ENCODE peak calls at places on chromosomes 7 and 10, in nine cellular contexts. One of them, this sample, is unnamed.

GRCh38 chr10:122421054-122421625 is 33.3 kb upstream of the ARMS2 start:
- DNase-seq in mucosa of descending colon: no peak
- DNase-seq in testis: no peak
- DNase-seq in right atrium auricular region: no peak
- DNase-seq in kidney epithelial cell: no peak
- DNase-seq in heart left ventricle: no peak
- DNase-seq in endodermal cell: no peak
- DNase-seq in HFFc6: no peak
- DNase-seq in GM13977: no peak
- DNase-seq in this sample: no peak

GRCh38 chr7:54542920-54543539 is 855 bp downstream of the VSTM2A start:
- DNase-seq in mucosa of descending colon: no peak
- DNase-seq in testis: peak
- DNase-seq in right atrium auricular region: no peak
- DNase-seq in kidney epithelial cell: peak
- DNase-seq in heart left ventricle: no peak
- DNase-seq in endodermal cell: peak
- DNase-seq in HFFc6: no peak
- DNase-seq in GM13977: peak
- DNase-seq in this sample: no peak

GRCh38 chr7:33287738-33288137 is 158.4 kb downstream of the BBS9 start:
- DNase-seq in mucosa of descending colon: no peak
- DNase-seq in testis: no peak
- DNase-seq in right atrium auricular region: no peak
- DNase-seq in kidney epithelial cell: no peak
- DNase-seq in heart left ventricle: no peak
- DNase-seq in endodermal cell: no peak
- DNase-seq in HFFc6: no peak
- DNase-seq in GM13977: no peak
- DNase-seq in this sample: no peak

GRCh38 chr7:411677-412312 is 107.9 kb downstream of the PDGFA start:
- DNase-seq in mucosa of descending colon: peak
- DNase-seq in testis: no peak
- DNase-seq in right atrium auricular region: no peak
- DNase-seq in kidney epithelial cell: no peak
- DNase-seq in heart left ventricle: no peak
- DNase-seq in endodermal cell: peak
- DNase-seq in HFFc6: no peak
- DNase-seq in GM13977: no peak
- DNase-seq in this sample: no peak

GRCh38 chr10:77841711-77842375 is 84.7 kb downstream of the DLG5 start:
- DNase-seq in mucosa of descending colon: no peak
- DNase-seq in testis: no peak
- DNase-seq in right atrium auricular region: no peak
- DNase-seq in kidney epithelial cell: no peak
- DNase-seq in heart left ventricle: no peak
- DNase-seq in endodermal cell: no peak
- DNase-seq in HFFc6: no peak
- DNase-seq in GM13977: no peak
- DNase-seq in this sample: no peak

GRCh38 chr7:43589133-43589478 is 6.2 kb downstream of the STK17A start:
- DNase-seq in mucosa of descending colon: no peak
- DNase-seq in testis: no peak
- DNase-seq in right atrium auricular region: no peak
- DNase-seq in kidney epithelial cell: no peak
- DNase-seq in heart left ventricle: no peak
- DNase-seq in endodermal cell: no peak
- DNase-seq in HFFc6: no peak
- DNase-seq in GM13977: no peak
- DNase-seq in this sample: no peak

GRCh38 chr10:118998183-118998582 is 31.3 kb upstream of the NANOS1 start:
- DNase-seq in mucosa of descending colon: no peak
- DNase-seq in testis: no peak
- DNase-seq in right atrium auricular region: no peak
- DNase-seq in kidney epithelial cell: no peak
- DNase-seq in heart left ventricle: no peak
- DNase-seq in endodermal cell: no peak
- DNase-seq in HFFc6: no peak
- DNase-seq in GM13977: no peak
- DNase-seq in this sample: peak

GRCh38 chr10:34504534-34504933 is 310.6 kb downstream of the PARD3 start:
- DNase-seq in mucosa of descending colon: no peak
- DNase-seq in testis: no peak
- DNase-seq in right atrium auricular region: no peak
- DNase-seq in kidney epithelial cell: peak
- DNase-seq in heart left ventricle: no peak
- DNase-seq in endodermal cell: peak
- DNase-seq in HFFc6: peak
- DNase-seq in GM13977: no peak
- DNase-seq in this sample: no peak

GRCh38 chr10:71293446-71294090 is 25.5 kb upstream of the SLC29A3 start:
- DNase-seq in mucosa of descending colon: peak
- DNase-seq in testis: no peak
- DNase-seq in right atrium auricular region: no peak
- DNase-seq in kidney epithelial cell: no peak
- DNase-seq in heart left ventricle: no peak
- DNase-seq in endodermal cell: no peak
- DNase-seq in HFFc6: no peak
- DNase-seq in GM13977: no peak
- DNase-seq in this sample: no peak

GRCh38 chr7:128946936-128947830 is 9.5 kb downstream of the IRF5 start:
- DNase-seq in mucosa of descending colon: no peak
- DNase-seq in testis: no peak
- DNase-seq in right atrium auricular region: no peak
- DNase-seq in kidney epithelial cell: no peak
- DNase-seq in heart left ventricle: no peak
- DNase-seq in endodermal cell: peak
- DNase-seq in HFFc6: no peak
- DNase-seq in GM13977: no peak
- DNase-seq in this sample: no peak
- TF ChIP-seq CTCF in mucosa of descending colon: no peak
- TF ChIP-seq CTCF in testis: no peak
- TF ChIP-seq CTCF in right atrium auricular region: no peak
- TF ChIP-seq CTCF in kidney epithelial cell: peak
- TF ChIP-seq CTCF in heart left ventricle: no peak
- TF ChIP-seq CTCF in endodermal cell: peak
- TF ChIP-seq CTCF in HFFc6: peak
- TF ChIP-seq CTCF in GM13977: peak
- TF ChIP-seq CTCF in this sample: no peak

GRCh38 chr10:103441206-103441605 is 11.0 kb downstream of the CALHM2 start:
- DNase-seq in mucosa of descending colon: no peak
- DNase-seq in testis: no peak
- DNase-seq in right atrium auricular region: no peak
- DNase-seq in kidney epithelial cell: no peak
- DNase-seq in heart left ventricle: no peak
- DNase-seq in endodermal cell: no peak
- DNase-seq in HFFc6: peak
- DNase-seq in GM13977: no peak
- DNase-seq in this sample: no peak
- TF ChIP-seq CTCF in mucosa of descending colon: no peak
- TF ChIP-seq CTCF in testis: no peak
- TF ChIP-seq CTCF in right atrium auricular region: no peak
- TF ChIP-seq CTCF in kidney epithelial cell: no peak
- TF ChIP-seq CTCF in heart left ventricle: no peak
- TF ChIP-seq CTCF in endodermal cell: no peak
- TF ChIP-seq CTCF in HFFc6: no peak
- TF ChIP-seq CTCF in GM13977: no peak
- TF ChIP-seq CTCF in this sample: no peak

GRCh38 chr10:13221572-13221971 is 12.6 kb downstream of the UCMA start:
- DNase-seq in mucosa of descending colon: no peak
- DNase-seq in testis: no peak
- DNase-seq in right atrium auricular region: no peak
- DNase-seq in kidney epithelial cell: no peak
- DNase-seq in heart left ventricle: no peak
- DNase-seq in endodermal cell: no peak
- DNase-seq in HFFc6: no peak
- DNase-seq in GM13977: no peak
- DNase-seq in this sample: no peak

GRCh38 chr10:13222151-13222550 is 12.0 kb downstream of the UCMA start:
- DNase-seq in mucosa of descending colon: no peak
- DNase-seq in testis: no peak
- DNase-seq in right atrium auricular region: no peak
- DNase-seq in kidney epithelial cell: no peak
- DNase-seq in heart left ventricle: no peak
- DNase-seq in endodermal cell: no peak
- DNase-seq in HFFc6: no peak
- DNase-seq in GM13977: no peak
- DNase-seq in this sample: no peak

GRCh38 chr10:13222566-13222965 is 11.6 kb downstream of the UCMA start:
- DNase-seq in mucosa of descending colon: no peak
- DNase-seq in testis: no peak
- DNase-seq in right atrium auricular region: no peak
- DNase-seq in kidney epithelial cell: no peak
- DNase-seq in heart left ventricle: no peak
- DNase-seq in endodermal cell: no peak
- DNase-seq in HFFc6: no peak
- DNase-seq in GM13977: no peak
- DNase-seq in this sample: no peak

GRCh38 chr10:13218878-13219277 is 15.3 kb downstream of the UCMA start:
- DNase-seq in mucosa of descending colon: no peak
- DNase-seq in testis: no peak
- DNase-seq in right atrium auricular region: no peak
- DNase-seq in kidney epithelial cell: no peak
- DNase-seq in heart left ventricle: no peak
- DNase-seq in endodermal cell: no peak
- DNase-seq in HFFc6: no peak
- DNase-seq in GM13977: no peak
- DNase-seq in this sample: no peak

GRCh38 chr10:13219685-13220670 is 14.2 kb downstream of the UCMA start:
- DNase-seq in mucosa of descending colon: no peak
- DNase-seq in testis: no peak
- DNase-seq in right atrium auricular region: no peak
- DNase-seq in kidney epithelial cell: no peak
- DNase-seq in heart left ventricle: no peak
- DNase-seq in endodermal cell: peak
- DNase-seq in HFFc6: peak
- DNase-seq in GM13977: no peak
- DNase-seq in this sample: no peak
- TF ChIP-seq CTCF in mucosa of descending colon: no peak
- TF ChIP-seq CTCF in testis: no peak
- TF ChIP-seq CTCF in right atrium auricular region: no peak
- TF ChIP-seq CTCF in kidney epithelial cell: peak
- TF ChIP-seq CTCF in heart left ventricle: no peak
- TF ChIP-seq CTCF in endodermal cell: peak
- TF ChIP-seq CTCF in HFFc6: peak
- TF ChIP-seq CTCF in GM13977: peak
- TF ChIP-seq CTCF in this sample: peak

GRCh38 chr10:70198696-70199466 is 28.6 kb upstream of the SAR1A start:
- DNase-seq in mucosa of descending colon: no peak
- DNase-seq in testis: no peak
- DNase-seq in right atrium auricular region: no peak
- DNase-seq in kidney epithelial cell: no peak
- DNase-seq in heart left ventricle: no peak
- DNase-seq in endodermal cell: peak
- DNase-seq in HFFc6: no peak
- DNase-seq in GM13977: no peak
- DNase-seq in this sample: no peak
- TF ChIP-seq CTCF in mucosa of descending colon: no peak
- TF ChIP-seq CTCF in testis: no peak
- TF ChIP-seq CTCF in right atrium auricular region: no peak
- TF ChIP-seq CTCF in kidney epithelial cell: no peak
- TF ChIP-seq CTCF in heart left ventricle: no peak
- TF ChIP-seq CTCF in endodermal cell: peak
- TF ChIP-seq CTCF in HFFc6: no peak
- TF ChIP-seq CTCF in GM13977: no peak
- TF ChIP-seq CTCF in this sample: no peak

GRCh38 chr7:66075590-66076458 is at the start of gene ASL:
- DNase-seq in mucosa of descending colon: peak
- DNase-seq in testis: peak
- DNase-seq in right atrium auricular region: peak
- DNase-seq in kidney epithelial cell: peak
- DNase-seq in heart left ventricle: peak
- DNase-seq in endodermal cell: peak
- DNase-seq in HFFc6: peak
- DNase-seq in GM13977: peak
- DNase-seq in this sample: peak
- TF ChIP-seq CTCF in mucosa of descending colon: peak
- TF ChIP-seq CTCF in testis: no peak
- TF ChIP-seq CTCF in right atrium auricular region: no peak
- TF ChIP-seq CTCF in kidney epithelial cell: no peak
- TF ChIP-seq CTCF in heart left ventricle: no peak
- TF ChIP-seq CTCF in endodermal cell: peak
- TF ChIP-seq CTCF in HFFc6: peak
- TF ChIP-seq CTCF in GM13977: no peak
- TF ChIP-seq CTCF in this sample: no peak

GRCh38 chr7:51789494-51789893 is 472.9 kb upstream of the COBL start:
- DNase-seq in mucosa of descending colon: no peak
- DNase-seq in testis: no peak
- DNase-seq in right atrium auricular region: no peak
- DNase-seq in kidney epithelial cell: no peak
- DNase-seq in heart left ventricle: no peak
- DNase-seq in endodermal cell: peak
- DNase-seq in HFFc6: no peak
- DNase-seq in GM13977: no peak
- DNase-seq in this sample: no peak
- TF ChIP-seq CTCF in mucosa of descending colon: no peak
- TF ChIP-seq CTCF in testis: no peak
- TF ChIP-seq CTCF in right atrium auricular region: no peak
- TF ChIP-seq CTCF in kidney epithelial cell: no peak
- TF ChIP-seq CTCF in heart left ventricle: no peak
- TF ChIP-seq CTCF in endodermal cell: peak
- TF ChIP-seq CTCF in HFFc6: no peak
- TF ChIP-seq CTCF in GM13977: peak
- TF ChIP-seq CTCF in this sample: no peak

DNA sequence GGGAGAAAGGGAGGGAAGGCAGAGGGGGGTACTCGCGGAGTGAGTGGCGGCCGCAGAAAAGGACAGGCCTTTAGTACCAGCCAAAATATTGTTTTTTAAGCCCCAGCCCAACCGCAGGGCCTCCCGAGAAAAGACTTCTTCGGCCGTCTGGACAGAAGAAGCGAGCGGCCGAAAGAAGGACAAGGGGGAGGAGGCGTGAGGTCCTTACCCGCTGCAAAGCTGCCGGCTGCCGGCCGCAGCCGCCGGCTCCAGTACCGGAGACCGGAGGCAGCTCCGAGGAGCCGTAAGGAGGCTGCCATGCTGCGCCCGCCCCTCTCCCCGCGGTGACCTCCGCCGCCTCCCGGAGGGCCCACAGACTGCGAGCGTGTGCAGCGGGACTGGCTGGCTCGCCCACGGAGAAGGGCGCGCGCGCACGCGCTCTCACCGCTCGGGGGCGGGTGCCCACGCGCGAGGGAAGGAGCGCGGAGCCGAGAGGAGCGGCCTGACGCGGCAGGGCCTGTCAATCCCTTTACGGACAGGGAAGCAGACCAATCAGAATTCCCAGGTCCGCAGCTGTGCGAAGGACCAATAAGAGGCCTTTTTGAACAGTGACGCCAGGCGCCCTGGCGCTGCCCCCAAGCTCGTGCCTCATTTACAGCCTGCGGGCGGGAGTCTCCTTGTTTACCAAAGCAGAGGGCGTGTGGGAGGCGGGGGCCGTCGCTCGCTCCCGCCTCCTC is at the start of gene HIBADH:
- DNase-seq in mucosa of descending colon: peak
- DNase-seq in testis: peak
- DNase-seq in right atrium auricular region: peak
- DNase-seq in kidney epithelial cell: peak
- DNase-seq in heart left ventricle: peak
- DNase-seq in endodermal cell: peak
- DNase-seq in HFFc6: peak
- DNase-seq in GM13977: peak
- DNase-seq in this sample: peak
- TF ChIP-seq CTCF in mucosa of descending colon: peak
- TF ChIP-seq CTCF in testis: no peak
- TF ChIP-seq CTCF in right atrium auricular region: no peak
- TF ChIP-seq CTCF in kidney epithelial cell: no peak
- TF ChIP-seq CTCF in heart left ventricle: peak
- TF ChIP-seq CTCF in endodermal cell: peak
- TF ChIP-seq CTCF in HFFc6: peak
- TF ChIP-seq CTCF in GM13977: no peak
- TF ChIP-seq CTCF in this sample: peak

GRCh38 chr10:6669269-6669859 is 89.3 kb upstream of the PRKCQ start:
- DNase-seq in mucosa of descending colon: no peak
- DNase-seq in testis: no peak
- DNase-seq in right atrium auricular region: no peak
- DNase-seq in kidney epithelial cell: peak
- DNase-seq in heart left ventricle: no peak
- DNase-seq in endodermal cell: peak
- DNase-seq in HFFc6: peak
- DNase-seq in GM13977: peak
- DNase-seq in this sample: no peak
- TF ChIP-seq CTCF in mucosa of descending colon: peak
- TF ChIP-seq CTCF in testis: peak
- TF ChIP-seq CTCF in right atrium auricular region: peak
- TF ChIP-seq CTCF in kidney epithelial cell: peak
- TF ChIP-seq CTCF in heart left ventricle: peak
- TF ChIP-seq CTCF in endodermal cell: peak
- TF ChIP-seq CTCF in HFFc6: peak
- TF ChIP-seq CTCF in GM13977: peak
- TF ChIP-seq CTCF in this sample: peak